ENCODE peak calls at places on chromosomes 12 and 14, in four cellular contexts. C is IMR-90, S is H9, G is H1. I is an unnamed sample.

GRCh38 chr14:93788557-93789365 is 476 bp upstream of the PRIMA1 start:
- DNase-seq in S (peak; percentile 66), C (no peak), G (peak; percentile 74), I (peak; percentile 83)

GRCh38 chr14:90620540-90621204 is 195.6 kb downstream of the TTC7B start:
- DNase-seq in C (no peak), G (no peak), S (no peak), I (no peak)

GRCh38 chr12:108570743-108571603 is 8.6 kb downstream of the ISCU start:
- DNase-seq in C (peak; percentile 67), S (no peak), G (peak; percentile 41), I (peak; percentile 43)

GRCh38 chr14:104820669-104821228 is 19.8 kb downstream of the ZBTB42 start:
- DNase-seq in C (peak; percentile 72), G (peak; percentile 63), S (peak; percentile 85), I (peak; percentile 87)

GRCh38 chr12:123942277-123942653 is 30.4 kb downstream of the CCDC92 start:
- DNase-seq in G (no peak), C (peak; percentile 90), S (no peak), I (no peak)

GRCh38 chr12:57118711-57119271 is 7.6 kb upstream of the STAT6 start:
- DNase-seq in C (peak; percentile 31), G (no peak), S (no peak), I (no peak)

GRCh38 chr12:17928708-17929366 is 161.2 kb downstream of the RERGL start:
- DNase-seq in G (no peak), C (peak; percentile 13), S (no peak), I (peak; percentile 83)

GRCh38 chr14:69786628-69787027 is 10.4 kb downstream of the SLC10A1 start:
- DNase-seq in S (no peak), C (no peak), G (peak; percentile 14), I (no peak)

GRCh38 chr14:41749425-41749824 is 142.7 kb downstream of the LRFN5 start:
- DNase-seq in S (no peak), C (no peak), G (no peak), I (no peak)

GRCh38 chr12:132827763-132828703 is 636 bp downstream of the GOLGA3 start:
- DNase-seq in G (no peak), C (peak; percentile 84), S (no peak), I (peak; percentile 31)

GRCh38 chr14:52907949-52908348 is 42.9 kb downstream of the FERMT2 start:
- DNase-seq in S (no peak), C (no peak), G (no peak), I (no peak)

GRCh38 chr12:27644446-27644845 is 51.8 kb upstream of the REP15 start:
- DNase-seq in S (no peak), G (no peak), C (peak; percentile 60), I (no peak)

GRCh38 chr12:79973774-79974173 is 38.9 kb upstream of the PPP1R12A start:
- DNase-seq in C (no peak), G (no peak), S (no peak), I (no peak)

DNA sequence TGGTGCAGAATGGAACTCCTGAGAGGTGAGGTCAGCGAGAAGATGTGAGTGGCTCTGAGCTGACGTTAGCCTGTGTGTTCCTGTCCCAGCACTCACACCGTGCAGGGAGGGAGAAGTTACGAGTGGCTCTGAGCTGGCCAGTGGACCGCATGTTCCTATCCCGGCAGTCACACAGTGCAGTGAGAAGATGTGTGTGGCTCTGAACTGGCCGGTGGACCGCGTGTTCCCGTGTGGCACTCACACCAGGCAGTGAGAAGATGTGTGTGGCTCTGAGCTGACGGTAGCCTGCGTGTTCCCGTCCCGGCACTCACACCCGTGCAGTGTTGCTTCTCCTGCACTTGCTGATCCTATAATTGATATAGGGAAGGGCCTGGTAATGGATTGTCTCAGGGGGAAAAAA is 59.9 kb downstream of the VCPKMT start:
- DNase-seq in G (no peak), S (no peak), C (no peak), I (peak; percentile 41)
- H2AK5ac ChIP-seq in G (no peak overlapping the region), S (no peak overlapping the region), C (peak overlapping the region; percentile 63), I (no peak overlapping the region)

GRCh38 chr12:131572626-131573025 is 138.3 kb upstream of the SFSWAP start:
- DNase-seq in S (no peak), G (no peak), C (no peak), I (no peak)
- H4K5ac ChIP-seq in S (no peak overlapping the region), G (no peak overlapping the region), C (no peak overlapping the region), I (no peak overlapping the region)

DNA sequence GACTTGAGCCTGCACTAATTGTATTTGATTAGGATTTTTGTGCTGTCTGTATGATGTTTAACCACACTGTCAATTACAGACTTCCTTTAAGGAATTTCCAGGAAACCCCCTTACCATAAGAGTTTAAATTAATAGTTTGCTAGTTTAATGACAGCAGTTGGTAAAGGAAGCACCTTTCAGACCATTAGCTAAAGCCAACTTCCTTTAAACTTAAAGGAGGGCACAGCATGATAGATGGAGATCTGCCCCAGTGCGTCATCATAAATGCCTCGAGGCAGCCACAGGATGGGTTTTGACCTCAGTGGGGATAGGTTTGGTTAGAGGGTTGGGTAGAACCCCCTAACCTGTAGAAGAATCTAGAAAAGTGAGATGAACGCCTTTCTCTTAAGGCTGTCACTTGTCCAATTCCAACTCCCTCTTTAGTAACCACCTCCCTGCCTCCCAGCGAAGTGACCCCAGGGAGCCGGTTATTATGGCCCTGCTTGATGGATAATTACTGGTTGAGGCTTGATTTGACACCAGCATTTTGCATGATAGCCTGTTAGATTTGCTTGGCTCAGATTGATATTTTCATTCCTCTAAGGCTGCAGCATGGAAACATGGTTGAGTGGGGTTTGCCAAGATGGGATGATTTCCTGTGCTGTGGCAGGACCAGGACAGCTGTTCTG is 62.6 kb downstream of the CHST11 start:
- DNase-seq in G (no peak), S (no peak), C (no peak), I (no peak)
- H3K4me1 ChIP-seq in G (no peaks in the 10 kb centered on the region), S (peaks cover 5% of the 10 kb centered on the region), C (no peaks in the 10 kb centered on the region), I (peaks cover 3% of the 10 kb centered on the region)

DNA sequence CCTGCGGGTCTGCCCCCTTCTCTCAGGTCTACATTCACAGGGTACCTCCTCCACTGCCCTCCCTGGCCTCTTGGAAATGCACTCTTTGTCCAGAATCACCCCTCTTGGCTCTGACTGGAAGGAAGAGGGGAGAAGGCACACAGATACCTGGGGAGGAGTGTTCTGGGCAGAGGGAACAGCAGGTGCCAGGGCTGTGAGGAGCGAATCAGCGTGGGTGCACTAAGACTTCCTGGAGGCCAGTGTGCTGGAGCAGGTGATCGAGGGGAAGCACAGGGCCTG is 8.3 kb upstream of the TRAF3 start:
- DNase-seq in S (no peak), G (no peak), C (no peak), I (no peak)
- H2AK5ac ChIP-seq in S (no peak overlapping the region), G (no peak overlapping the region), C (no peak overlapping the region), I (no peak overlapping the region)

DNA sequence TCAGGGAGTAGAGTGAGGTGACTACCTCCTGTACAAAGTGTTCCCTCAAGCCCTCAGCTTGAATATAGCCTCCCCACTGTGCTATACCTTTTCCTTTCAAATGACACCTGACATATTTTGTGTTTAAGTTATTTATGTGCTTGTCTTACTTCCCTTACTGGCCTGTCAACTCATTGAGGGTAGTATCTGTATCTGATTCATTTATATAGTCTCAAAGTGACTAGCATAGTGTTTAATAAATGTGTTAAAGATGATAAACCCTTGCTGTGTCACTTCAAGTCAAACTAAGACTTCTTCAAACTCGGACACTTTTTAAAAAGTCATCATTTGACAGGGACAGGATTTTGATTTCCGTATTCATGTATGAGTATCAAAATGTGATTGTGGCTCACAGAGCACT is 52.1 kb downstream of the APAF1 start:
- DNase-seq in C (no peak), S (no peak), G (no peak), I (no peak)
- H4K5ac ChIP-seq in C (no peak overlapping the region), S (no peak overlapping the region), G (no peak overlapping the region), I (no peak overlapping the region)